ENCODE peak calls at places on chromosomes 12 and 14, in nine cellular contexts. X, A, N, V, Z, K, W, S and T are unnamed samples.

GRCh38 chr14:101991336-101991735 is 27.0 kb downstream of the DYNC1H1 start:
- DNase-seq in X (no peak), A (no peak), N (no peak), V (no peak), Z (no peak), K (peak), W (no peak), S (no peak), T (no peak)

GRCh38 chr12:39011161-39011560 is 105.8 kb upstream of the CPNE8 start:
- DNase-seq in X (no peak), A (no peak), N (no peak), V (no peak), Z (no peak), K (no peak), W (no peak), S (no peak), T (no peak)

GRCh38 chr14:20613094-20614037 is 22.2 kb upstream of the RNASE12 start:
- DNase-seq in X (peak), A (peak), N (peak), V (peak), Z (peak), K (peak), W (peak), S (peak), T (peak)

GRCh38 chr14:32403688-32404087 is 74.6 kb downstream of the AKAP6 start:
- DNase-seq in X (no peak), A (peak), N (no peak), V (no peak), Z (no peak), K (no peak), W (no peak), S (no peak), T (no peak)

GRCh38 chr12:32296541-32296940 is 102.8 kb upstream of the FGD4 start:
- DNase-seq in X (no peak), A (peak), N (no peak), V (no peak), Z (no peak), K (no peak), W (no peak), S (no peak), T (no peak)

GRCh38 chr12:121441555-121441954 is 41.6 kb downstream of the RNF34 start:
- DNase-seq in X (no peak), A (no peak), N (peak), V (no peak), Z (no peak), K (no peak), W (no peak), S (no peak), T (no peak)

GRCh38 chr12:52434096-52434733 is at the start of gene KRT75:
- DNase-seq in X (no peak), A (no peak), N (no peak), V (no peak), Z (no peak), K (no peak), W (no peak), S (no peak), T (peak)

GRCh38 chr12:124603143-124603542 is 35.7 kb upstream of the NCOR2 start:
- DNase-seq in X (no peak), A (no peak), N (no peak), V (no peak), Z (no peak), K (no peak), W (no peak), S (no peak), T (no peak)

GRCh38 chr12:104263580-104264358 is 39.8 kb upstream of the EID3 start:
- DNase-seq in X (no peak), A (peak), N (no peak), V (no peak), Z (no peak), K (no peak), W (no peak), S (no peak), T (no peak)

GRCh38 chr12:107759410-107759809 is 1.5 kb downstream of the PRDM4 start:
- DNase-seq in X (no peak), A (peak), N (no peak), V (no peak), Z (no peak), K (peak), W (peak), S (no peak), T (no peak)

GRCh38 chr14:58904771-58905170 is 267.0 kb downstream of the DACT1 start:
- DNase-seq in X (no peak), A (peak), N (no peak), V (no peak), Z (no peak), K (no peak), W (no peak), S (no peak), T (no peak)

GRCh38 chr14:77870646-77871045 is 70.7 kb downstream of the ADCK1 start:
- DNase-seq in X (no peak), A (no peak), N (no peak), V (no peak), Z (no peak), K (no peak), W (no peak), S (no peak), T (no peak)

GRCh38 chr12:47408171-47408871 is 297.5 kb downstream of the RPAP3 start:
- DNase-seq in X (no peak), A (no peak), N (no peak), V (no peak), Z (no peak), K (peak), W (no peak), S (no peak), T (no peak)

DNA sequence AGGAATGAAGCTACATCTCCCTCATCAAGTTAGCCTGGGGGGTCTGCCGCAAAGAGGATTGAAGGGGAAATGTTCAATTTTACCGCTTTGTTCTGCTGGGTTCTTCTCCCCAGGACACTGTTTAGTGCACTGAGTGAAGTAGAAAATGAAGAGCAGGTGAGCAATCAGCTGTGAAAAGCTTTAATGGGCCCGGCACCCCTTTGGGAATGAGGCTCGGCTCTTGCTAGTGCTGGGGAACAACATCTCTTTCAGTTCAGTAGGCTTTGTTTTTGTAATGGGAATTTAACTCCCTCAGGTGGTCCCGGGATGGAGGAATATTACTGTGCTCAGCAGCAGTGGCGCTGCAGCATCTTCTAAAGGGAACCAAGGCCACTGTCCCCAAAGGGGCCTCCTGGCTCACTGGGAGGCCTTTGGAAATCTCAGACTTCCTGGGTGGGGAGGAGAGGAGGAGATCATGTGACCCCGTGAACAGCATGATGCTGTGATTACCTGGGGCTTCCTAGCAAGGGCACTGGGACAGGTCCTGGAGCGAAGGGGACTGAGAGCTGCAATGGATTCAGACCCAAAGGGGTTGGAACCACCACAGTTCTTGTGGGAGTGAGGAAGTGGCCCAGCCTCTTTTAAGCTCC is 85.2 kb upstream of the MAX start:
- DNase-seq in X (no peak), A (no peak), N (no peak), V (no peak), Z (no peak), K (no peak), W (no peak), S (no peak), T (no peak)
- H3K27ac ChIP-seq in X (no peak), A (no peak), N (no peak), V (no peak), Z (no peak), K (no peak), W (no peak), S (no peak), T (no peak)

DNA sequence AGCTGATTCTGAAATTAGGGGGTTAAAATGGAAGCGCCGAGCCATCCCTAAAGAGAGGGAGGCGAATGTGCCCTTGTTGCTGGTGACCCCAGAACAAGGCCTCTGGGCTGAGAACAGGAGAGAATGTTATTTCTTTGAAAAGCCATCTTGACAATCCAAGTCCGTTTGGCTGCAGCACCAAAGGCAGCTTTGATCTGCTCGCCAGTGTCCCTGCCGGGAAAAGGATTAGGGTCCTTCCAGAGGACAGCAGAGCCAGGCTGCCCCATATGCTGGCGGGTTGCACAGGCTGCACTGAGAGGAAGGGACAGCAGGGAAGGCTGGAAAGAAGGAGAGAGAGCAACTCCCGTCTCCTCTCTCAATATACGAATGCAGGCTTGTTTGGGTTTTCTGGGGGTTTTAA is 141.7 kb downstream of the TMEM132C start:
- DNase-seq in X (no peak), A (no peak), N (no peak), V (no peak), Z (no peak), K (no peak), W (no peak), S (no peak), T (no peak)
- H3K27ac ChIP-seq in X (no peak), A (no peak), N (no peak), V (no peak), Z (no peak), K (no peak), W (no peak), S (no peak), T (no peak)

GRCh38 chr14:49858383-49858782 is 5.8 kb upstream of the NEMF start:
- DNase-seq in X (no peak), A (no peak), N (no peak), V (no peak), Z (no peak), K (no peak), W (no peak), S (no peak), T (no peak)
- H3K27ac ChIP-seq in X (no peak), A (peak), N (no peak), V (no peak), Z (no peak), K (no peak), W (no peak), S (no peak), T (no peak)

DNA sequence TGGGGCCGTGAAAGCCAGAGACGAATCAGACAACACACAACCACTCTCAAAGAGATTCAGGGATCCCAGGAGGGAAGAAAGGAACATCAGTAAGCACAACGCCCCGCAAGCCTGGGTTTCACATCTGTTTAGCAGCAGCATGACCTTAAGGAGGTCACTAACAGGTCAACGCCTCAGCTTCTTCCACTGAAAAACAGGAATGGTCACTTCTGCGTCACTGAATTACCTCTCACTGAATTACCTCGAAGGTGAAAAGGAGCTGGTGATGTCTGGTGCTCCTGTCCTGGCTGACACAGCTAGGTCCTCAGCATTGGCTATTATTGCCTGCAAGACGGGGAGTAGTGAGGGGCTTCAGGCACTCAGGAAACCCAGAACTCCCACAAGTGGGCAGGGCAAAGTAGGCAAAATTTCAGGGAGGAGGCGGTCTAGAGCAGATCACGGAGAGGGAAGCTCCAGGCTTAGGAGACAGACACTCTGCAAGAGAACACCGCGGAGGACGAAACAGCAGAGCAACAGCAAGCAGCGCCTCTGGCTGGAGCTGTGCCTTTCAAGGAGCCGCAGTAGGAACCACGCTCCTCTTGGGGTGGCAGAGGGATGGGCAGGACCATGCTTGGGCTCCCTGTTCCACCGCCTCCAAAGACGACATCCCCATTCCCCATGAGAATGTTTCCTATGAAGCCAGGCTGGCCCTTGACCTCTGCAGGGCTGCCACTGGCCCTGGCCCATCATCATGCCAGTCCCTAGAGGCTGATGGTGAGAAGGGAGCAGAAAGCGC is 108.4 kb downstream of the SINHCAF start:
- DNase-seq in X (no peak), A (no peak), N (no peak), V (no peak), Z (no peak), K (no peak), W (no peak), S (no peak), T (no peak)
- H3K27ac ChIP-seq in X (no peak), A (no peak), N (no peak), V (no peak), Z (no peak), K (no peak), W (no peak), S (no peak), T (no peak)